ENCODE peak calls at places on chromosomes 13 and 19, in four cellular contexts. P is mucosa of descending colon, I is kidney epithelial cell, T is uterus. E is an unnamed sample.
A peak's percentile ranks its signal among the peaks of the same experiment; 100 is the strongest.

GRCh38 chr19:3389876-3390361 is 23.5 kb downstream of the NFIC start:
- DNase-seq in P (no peak), I (no peak), T (no peak), E (no peak)

GRCh38 chr13:36288794-36289391 is 8.7 kb downstream of the CCDC169 start:
- DNase-seq in P (no peak), I (no peak), T (no peak), E (no peak)

GRCh38 chr19:38209152-38209551 is 14.9 kb downstream of the DPF1 start:
- DNase-seq in P (no peak), I (no peak), T (no peak), E (no peak)

GRCh38 chr13:44629465-44630183 is 53.5 kb upstream of the TSC22D1 start:
- DNase-seq in P (no peak), I (no peak), T (no peak), E (peak; percentile 61)

GRCh38 chr13:24253520-24254150 is 55.7 kb upstream of the C1QTNF9 start:
- DNase-seq in P (no peak), I (no peak), T (no peak), E (no peak)

GRCh38 chr13:24148414-24149305 is 11.9 kb upstream of the SPATA13 start:
- DNase-seq in P (no peak), I (peak; percentile 97), T (no peak), E (peak; percentile 96)

GRCh38 chr13:76832258-76832988 is 53.8 kb downstream of the KCTD12 start:
- DNase-seq in P (no peak), I (no peak), T (no peak), E (no peak)

GRCh38 chr19:50537769-50538230 is 24.1 kb upstream of the ASPDH start:
- DNase-seq in P (peak; percentile 65), I (no peak), T (peak; percentile 47), E (peak; percentile 34)

GRCh38 chr19:2648528-2648937 is 54.0 kb downstream of the GNG7 start:
- DNase-seq in P (peak; percentile 75), I (no peak), T (peak; percentile 60), E (no peak)

GRCh38 chr19:53388904-53389303 is 6.0 kb upstream of the ZNF765 start:
- DNase-seq in P (no peak), I (no peak), T (no peak), E (no peak)

GRCh38 chr13:99859178-99860177 is 112.1 kb downstream of the ZIC5 start:
- DNase-seq in P (no peak), I (no peak), T (no peak), E (no peak)

GRCh38 chr13:106241974-106242373 is 293.5 kb downstream of the EFNB2 start:
- DNase-seq in P (no peak), I (no peak), T (no peak), E (no peak)

GRCh38 chr13:79560954-79561353 is 80.0 kb downstream of the NDFIP2 start:
- DNase-seq in P (no peak), I (no peak), T (no peak), E (no peak)

GRCh38 chr13:114111577-114111976 is 20.8 kb downstream of the RASA3 start:
- DNase-seq in P (peak; percentile 8), I (no peak), T (peak; percentile 6), E (no peak)

GRCh38 chr19:36489920-36490415 is 607 bp upstream of the ZNF566 start:
- DNase-seq in P (peak; percentile 81), I (peak; percentile 64), T (peak; percentile 86), E (peak; percentile 88)

GRCh38 chr19:47633996-47634395 is 25.1 kb downstream of the BICRA start:
- DNase-seq in P (no peak), I (no peak), T (no peak), E (no peak)

GRCh38 chr13:77740931-77741586 is 43.6 kb downstream of the SLAIN1 start:
- DNase-seq in P (no peak), I (no peak), T (no peak), E (no peak)

DNA sequence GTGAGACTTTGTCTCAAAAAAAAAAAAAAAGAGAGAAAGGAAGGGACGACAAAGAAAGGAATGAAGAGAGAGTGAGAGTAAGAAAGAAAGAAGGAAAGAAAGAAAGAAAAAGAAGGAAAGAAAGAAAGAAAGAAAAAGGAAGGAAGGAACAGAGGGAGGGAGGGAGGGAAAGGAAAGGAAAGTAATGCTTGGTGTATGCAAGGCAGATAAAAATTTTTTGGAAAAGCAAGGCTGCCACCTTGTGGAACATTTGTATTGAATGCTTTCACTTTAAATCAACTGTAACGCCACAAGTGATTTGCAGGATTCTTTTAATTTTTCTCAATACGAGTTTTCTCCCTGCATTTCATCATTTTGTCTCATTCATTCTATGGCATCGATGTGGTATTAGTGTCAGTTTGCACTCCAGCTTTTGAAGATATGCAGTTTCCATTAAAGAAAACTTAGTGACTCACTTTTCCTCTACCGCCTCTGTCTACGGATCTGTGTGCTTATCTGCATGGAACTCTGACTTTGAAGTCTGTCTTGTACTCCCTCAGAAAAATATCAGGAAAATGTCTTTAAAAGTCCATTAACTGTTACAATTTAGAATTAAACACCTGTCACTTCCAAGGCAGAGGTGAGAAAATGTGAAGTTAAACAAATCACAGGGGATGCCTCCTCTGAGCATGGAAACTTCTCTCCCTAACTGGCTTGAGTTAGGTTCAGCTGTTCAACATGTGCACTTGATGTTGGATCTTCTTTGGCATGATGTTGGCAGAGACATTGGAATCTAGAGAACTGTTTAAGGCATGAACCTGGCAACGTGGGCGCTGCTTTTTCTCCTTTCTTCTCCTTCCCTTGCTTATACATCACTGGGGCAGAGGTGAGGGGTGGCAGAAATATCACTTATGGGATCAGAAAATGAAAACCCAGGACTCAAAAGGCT is 20.0 kb upstream of the ZDHHC20 start:
- DNase-seq in P (no peak), I (peak; percentile 34), T (peak; percentile 50), E (no peak)
- H3K4me3 ChIP-seq in P (no peak overlapping the region), I (no peak overlapping the region), T (peak overlapping the region; percentile 26), E (no peak overlapping the region)

GRCh38 chr13:37476874-37477273 is 121.7 kb downstream of the POSTN start:
- DNase-seq in P (no peak), I (no peak), T (no peak), E (no peak)

GRCh38 chr13:37475151-37475550 is 123.4 kb downstream of the POSTN start:
- DNase-seq in P (no peak), I (no peak), T (no peak), E (no peak)

GRCh38 chr13:37475966-37476365 is 122.6 kb downstream of the POSTN start:
- DNase-seq in P (no peak), I (no peak), T (no peak), E (no peak)

GRCh38 chr13:37473035-37473434 is 125.5 kb downstream of the POSTN start:
- DNase-seq in P (no peak), I (no peak), T (no peak), E (no peak)
- TF ChIP-seq CTCF in P (no peak), I (no peak), T (no peak), E (peak; percentile 19)

GRCh38 chr19:7771072-7771471 is 8.0 kb downstream of the CLEC4M start:
- DNase-seq in P (no peak), I (no peak), T (no peak), E (no peak)
- H3K4me3 ChIP-seq in P (no peak overlapping the region), I (no peak overlapping the region), T (no peak overlapping the region), E (no peak overlapping the region)

DNA sequence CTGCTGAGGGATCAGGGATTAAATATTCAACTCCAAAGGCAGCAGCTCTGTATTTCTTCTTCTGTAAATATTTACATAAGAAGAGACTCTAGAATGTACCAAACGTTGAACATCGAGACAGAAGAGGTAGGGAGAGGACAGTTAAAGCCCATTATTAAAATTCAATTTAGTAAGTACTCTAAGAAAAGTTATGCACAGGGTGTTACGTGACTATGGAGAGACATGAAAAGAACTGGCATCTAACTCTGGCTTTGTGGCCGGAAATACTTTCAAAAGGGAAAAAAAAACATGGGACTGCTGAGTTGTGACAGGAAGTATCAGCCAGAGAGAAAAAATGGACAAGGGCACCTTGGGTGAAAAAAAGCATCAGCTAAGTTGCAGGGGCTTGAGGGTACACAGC is 36.7 kb downstream of the LNX2 start:
- DNase-seq in P (no peak), I (no peak), T (no peak), E (no peak)
- TF ChIP-seq CTCF in P (no peak), I (no peak), T (no peak), E (no peak)

DNA sequence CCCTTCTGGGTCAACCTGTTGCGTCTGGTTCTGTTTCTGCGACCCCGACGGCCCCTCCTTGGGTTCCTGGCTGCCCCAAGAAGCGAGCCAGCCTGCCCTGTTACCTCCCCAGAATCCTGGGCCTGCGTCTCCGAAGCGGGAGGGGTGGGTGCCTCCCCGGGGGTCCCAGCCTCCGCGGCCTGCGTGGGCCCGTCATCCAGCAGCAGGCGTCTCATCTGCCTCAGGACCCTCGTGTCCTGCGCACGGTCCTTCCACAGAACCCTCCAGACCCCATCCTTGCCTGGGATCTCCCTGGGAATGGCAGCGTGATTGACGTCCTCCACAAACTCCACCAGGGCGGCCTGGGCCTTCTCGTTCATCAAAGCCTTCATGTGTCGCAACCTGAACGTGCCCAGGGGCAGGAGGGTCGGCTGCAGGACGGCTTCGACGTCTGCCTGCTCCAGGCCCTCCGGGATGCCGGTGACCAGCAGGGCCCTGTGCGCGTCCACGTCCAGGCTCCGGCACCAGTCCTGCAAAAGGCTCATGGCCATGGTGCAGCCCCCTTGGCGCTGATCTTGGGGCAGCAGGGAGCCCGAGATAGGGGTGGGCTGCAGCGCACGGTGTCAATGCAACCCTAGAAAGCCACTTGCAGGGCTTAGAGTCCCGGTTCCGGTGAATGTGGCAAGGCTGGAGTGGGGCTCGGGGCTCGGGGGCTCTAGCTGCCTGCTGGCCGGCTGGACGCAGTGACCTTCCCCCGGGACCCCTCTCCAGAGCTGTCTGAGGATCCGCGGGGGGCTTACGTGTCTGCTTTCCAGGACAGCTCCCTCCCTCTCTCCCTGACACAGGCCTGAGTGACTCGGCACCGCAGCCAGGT is 505 bp downstream of the PNMA8B start:
- DNase-seq in P (no peak), I (no peak), T (no peak), E (no peak)
- H3K4me3 ChIP-seq in P (no peak overlapping the region), I (peak overlapping the region; percentile 32), T (peak overlapping the region; percentile 30), E (peak overlapping the region; percentile 52)

GRCh38 chr19:40502647-40503046 is 35.8 kb downstream of the SPTBN4 start:
- DNase-seq in P (no peak), I (no peak), T (no peak), E (no peak)
- TF ChIP-seq CTCF in P (no peak), I (no peak), T (no peak), E (no peak)

DNA sequence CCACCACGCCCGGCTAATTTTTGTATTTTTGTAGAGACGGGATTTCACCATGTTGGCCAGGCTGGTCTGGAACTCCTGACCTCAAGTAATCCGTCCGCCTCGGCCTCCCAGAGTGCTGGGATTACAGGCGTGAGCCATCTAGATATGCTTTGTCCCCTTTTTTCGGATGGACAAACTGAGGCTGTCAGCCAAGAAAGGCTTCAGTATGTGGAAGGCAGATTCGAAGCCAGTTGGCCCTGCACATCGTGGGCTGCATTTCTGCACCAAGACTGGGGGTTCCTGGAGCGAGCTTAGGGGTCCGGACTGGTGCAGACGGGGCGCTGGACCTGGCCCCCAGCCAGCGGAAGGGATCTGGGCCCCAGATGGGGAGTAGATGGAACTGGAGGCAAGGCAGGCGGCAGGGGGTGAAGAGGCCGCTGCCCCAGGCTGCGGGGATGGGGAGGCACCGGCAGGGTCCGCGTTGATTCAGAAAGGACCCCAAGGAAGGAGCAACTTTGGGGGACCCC is 9.7 kb upstream of the JUND start:
- DNase-seq in P (no peak), I (no peak), T (peak; percentile 57), E (no peak)
- H3K4me3 ChIP-seq in P (no peak overlapping the region), I (peak overlapping the region; percentile 65), T (peak overlapping the region; percentile 74), E (peak overlapping the region; percentile 40)